ENCODE peak calls at places on chromosomes 3 and 15, in four cellular contexts. W, P, S and K are unnamed samples.

GRCh38 chr3:43621406-43621973 is 321 bp downstream of the ANO10 start:
- DNase-seq in W (peak; percentile 25), P (no peak), S (peak; percentile 48), K (no peak)

GRCh38 chr3:13548696-13549512 is at the start of gene FBLN2:
- DNase-seq in W (no peak), P (no peak), S (peak; percentile 89), K (peak; percentile 88)

GRCh38 chr15:51117270-51117669 is 22.6 kb upstream of the TNFAIP8L3 start:
- DNase-seq in W (no peak), P (peak; percentile 56), S (no peak), K (no peak)

GRCh38 chr3:46892285-46893145 is 15.0 kb downstream of the PTH1R start:
- DNase-seq in W (peak; percentile 81), P (peak; percentile 53), S (peak; percentile 94), K (peak; percentile 98)

GRCh38 chr3:47571391-47572165 is 7.1 kb downstream of the CSPG5 start:
- DNase-seq in W (no peak), P (no peak), S (no peak), K (no peak)

GRCh38 chr15:100975043-100975442 is 55.9 kb downstream of the LRRK1 start:
- DNase-seq in W (no peak), P (no peak), S (no peak), K (no peak)

GRCh38 chr3:108518895-108519294 is 8.5 kb upstream of the MYH15 start:
- DNase-seq in W (no peak), P (peak; percentile 77), S (no peak), K (no peak)

GRCh38 chr3:5463986-5464385 is 276.5 kb downstream of the EDEM1 start:
- DNase-seq in W (no peak), P (no peak), S (no peak), K (no peak)

GRCh38 chr3:149274220-149274619 is 52.6 kb upstream of the CP start:
- DNase-seq in W (no peak), P (no peak), S (no peak), K (no peak)

GRCh38 chr15:65550681-65551098 is 20.4 kb downstream of the HACD3 start:
- DNase-seq in W (no peak), P (peak; percentile 16), S (no peak), K (peak; percentile 56)

GRCh38 chr15:41025393-41025792 is 72.1 kb downstream of the CHAC1 start:
- DNase-seq in W (no peak), P (no peak), S (no peak), K (no peak)

GRCh38 chr3:21226086-21226485 is 524.9 kb downstream of the ZNF385D start:
- DNase-seq in W (no peak), P (no peak), S (no peak), K (no peak)

GRCh38 chr3:147813256-147813655 is 404.1 kb downstream of the ZIC1 start:
- DNase-seq in W (no peak), P (no peak), S (no peak), K (no peak)

GRCh38 chr3:181239456-181239855 is 249.9 kb upstream of the DNAJC19 start:
- DNase-seq in W (no peak), P (no peak), S (no peak), K (no peak)

GRCh38 chr3:83938491-83938890 is 1020.3 kb upstream of the CADM2 start:
- DNase-seq in W (no peak), P (no peak), S (no peak), K (no peak)
- H3K4me1 ChIP-seq in W (no peaks in the 10 kb centered on the region), P (peaks cover 24% of the 10 kb centered on the region), S (no peaks in the 10 kb centered on the region), K (no peaks in the 10 kb centered on the region)

GRCh38 chr3:52005571-52005986 is 9.9 kb upstream of the RPL29 start:
- DNase-seq in W (peak; percentile 63), P (peak; percentile 63), S (peak; percentile 91), K (peak; percentile 88)

GRCh38 chr3:52002768-52003167 is 7.1 kb upstream of the RPL29 start:
- DNase-seq in W (no peak), P (no peak), S (no peak), K (no peak)

GRCh38 chr3:52006017-52006819 is 10.5 kb upstream of the RPL29 start:
- DNase-seq in W (no peak), P (no peak), S (no peak), K (no peak)

GRCh38 chr3:52004906-52005395 is 9.3 kb upstream of the RPL29 start:
- DNase-seq in W (no peak), P (no peak), S (no peak), K (no peak)

GRCh38 chr3:52004158-52004787 is 8.6 kb upstream of the RPL29 start:
- DNase-seq in W (no peak), P (no peak), S (peak; percentile 88), K (peak; percentile 90)
- TF ChIP-seq CTCF in W (peak; percentile 51), P (peak; percentile 63), S (peak; percentile 74), K (peak; percentile 85)

DNA sequence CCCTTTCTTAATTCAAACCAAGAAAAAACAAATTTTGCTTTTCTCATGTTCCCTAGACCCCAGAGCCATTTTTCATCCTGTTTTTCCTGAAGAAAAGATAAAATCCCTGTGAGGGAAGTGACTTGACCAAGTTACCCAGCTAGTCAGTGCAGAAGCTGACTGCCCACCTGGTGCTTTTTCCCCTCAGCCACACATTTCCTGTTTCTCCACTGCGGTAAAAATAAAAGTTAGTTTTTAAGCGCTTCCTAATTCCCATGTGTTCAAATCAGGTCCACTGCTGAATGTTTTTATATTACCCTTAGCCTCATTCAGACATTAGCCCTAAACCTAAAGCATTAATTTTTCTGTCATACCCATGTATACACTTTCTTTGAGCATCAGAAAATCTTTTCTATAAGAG is 26.1 kb downstream of the PPP2R3A start:
- DNase-seq in W (no peak), P (no peak), S (no peak), K (no peak)
- H3K4me1 ChIP-seq in W (no peaks in the 10 kb centered on the region), P (peaks cover 26% of the 10 kb centered on the region), S (no peaks in the 10 kb centered on the region), K (no peaks in the 10 kb centered on the region)

GRCh38 chr3:113132571-113132996 is 78.8 kb upstream of the BOC start:
- DNase-seq in W (no peak), P (peak; percentile 83), S (no peak), K (no peak)
- TF ChIP-seq CTCF in W (no peak), P (peak; percentile 3), S (no peak), K (no peak)